ENCODE peak calls at places on chromosomes 4 and X, in six cellular contexts. X is neural progenitor cell, P is tibial artery, M is lung, H is upper lobe of left lung, L is prostate gland. C is an unnamed sample.

GRCh38 chrX:133323450-133323849 is 91.8 kb downstream of the GPC4 start:
- DNase-seq in X (no peak), P (no peak), M (no peak), H (no peak), L (no peak), C (no peak)

GRCh38 chr4:19486400-19486799 is 765.3 kb upstream of the SLIT2 start:
- DNase-seq in X (peak; percentile 5), P (no peak), M (no peak), H (no peak), L (no peak), C (no peak)

GRCh38 chr4:6188687-6189305 is 11.6 kb downstream of the JAKMIP1 start:
- DNase-seq in X (peak; percentile 67), P (no peak), M (no peak), H (no peak), L (no peak), C (no peak)

GRCh38 chrX:39309018-39309620 is 507.9 kb downstream of the MID1IP1 start:
- DNase-seq in X (no peak), P (no peak), M (no peak), H (no peak), L (no peak), C (no peak)

GRCh38 chr4:80335554-80336358 is at the start of gene CFAP299:
- DNase-seq in X (peak; percentile 94), P (peak; percentile 71), M (peak; percentile 88), H (peak; percentile 90), L (peak; percentile 74), C (peak; percentile 88)

GRCh38 chrX:136823175-136823574 is 42.4 kb upstream of the ARHGEF6 start:
- DNase-seq in X (no peak), P (no peak), M (no peak), H (no peak), L (no peak), C (no peak)

GRCh38 chrX:24525455-24525854 is 60.4 kb downstream of the PDK3 start:
- DNase-seq in X (no peak), P (no peak), M (no peak), H (no peak), L (no peak), C (no peak)

GRCh38 chrX:65582450-65583082 is 48.0 kb upstream of the LAS1L start:
- DNase-seq in X (peak; percentile 12), P (no peak), M (no peak), H (no peak), L (no peak), C (no peak)

GRCh38 chrX:17040711-17041110 is 94.3 kb downstream of the REPS2 start:
- DNase-seq in X (no peak), P (no peak), M (no peak), H (no peak), L (no peak), C (no peak)

DNA sequence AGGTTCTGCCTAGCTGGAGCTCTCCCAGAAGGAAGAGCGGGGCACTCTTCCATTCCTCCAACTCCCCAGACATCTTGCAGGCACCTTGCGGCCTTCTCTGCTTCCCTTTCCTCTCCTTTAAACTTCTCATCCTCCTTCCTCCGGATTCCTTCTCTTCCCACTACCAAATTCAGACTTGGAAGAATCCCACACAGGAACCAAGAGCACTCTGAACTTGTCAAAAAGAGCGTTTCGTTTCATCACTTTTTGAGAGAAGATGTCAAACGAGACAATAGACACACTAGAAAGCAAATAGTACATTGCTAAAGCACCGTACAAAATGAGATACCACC is 512 bp upstream of the UCP1 start:
- DNase-seq in X (no peak), P (no peak), M (no peak), H (no peak), L (no peak), C (no peak)
- H3K4me3 ChIP-seq in X (peak overlapping the region; percentile 50), P (peak overlapping the region; percentile 56), M (no peak overlapping the region), H (peak overlapping the region; percentile 38), L (peak overlapping the region; percentile 44), C (peak overlapping the region; percentile 53)

DNA sequence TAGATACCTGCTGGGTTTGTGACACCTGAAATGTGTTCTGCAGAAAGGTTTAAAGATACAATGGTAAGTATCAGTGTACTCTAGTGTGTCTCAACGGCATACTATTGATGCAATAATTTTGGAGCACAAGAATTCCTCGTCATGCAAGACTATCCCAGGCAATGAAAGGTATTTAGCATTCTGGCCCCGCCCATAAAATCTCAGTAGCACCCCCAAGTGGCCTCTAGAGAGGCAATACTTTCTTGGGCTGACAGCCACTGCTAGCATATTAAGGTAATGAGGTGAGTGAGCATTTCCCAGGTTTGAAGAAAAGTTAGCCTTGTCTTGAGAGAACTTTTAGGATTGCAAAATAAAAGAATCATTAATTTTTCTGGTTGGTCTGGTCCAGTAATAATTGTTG is 24.0 kb downstream of the TAB3 start:
- DNase-seq in X (peak; percentile 37), P (no peak), M (no peak), H (peak; percentile 48), L (no peak), C (peak; percentile 55)
- TF ChIP-seq CTCF in X (peak; percentile 46), P (no peak), M (no peak), H (no peak), L (no peak), C (no peak)

DNA sequence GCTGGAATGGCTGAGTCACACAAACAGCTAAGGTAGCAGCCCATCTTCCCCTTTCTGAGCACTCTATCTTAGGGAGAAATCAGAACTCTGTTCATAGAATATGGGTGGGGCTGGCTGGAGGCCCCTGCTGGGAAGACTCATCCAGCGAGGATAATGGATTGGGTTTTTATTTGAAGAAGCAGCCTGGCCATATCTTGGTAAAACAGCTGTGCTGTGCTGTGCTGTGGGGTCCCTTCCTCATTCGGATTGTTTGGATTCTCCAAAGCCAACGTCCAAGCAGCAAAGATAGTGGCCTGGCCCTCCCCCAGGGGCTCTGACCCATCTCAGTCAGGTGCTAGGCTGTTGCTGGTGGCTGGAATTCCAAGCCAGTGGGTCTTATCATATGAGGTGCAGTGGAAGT is 63.8 kb downstream of the ZNF718 start:
- DNase-seq in X (no peak), P (no peak), M (no peak), H (no peak), L (no peak), C (no peak)
- H3K9me3 ChIP-seq in X (peaks cover 13% of the 10 kb centered on the region), P (peaks cover 2% of the 10 kb centered on the region), M (peaks cover 15% of the 10 kb centered on the region), H (peaks cover 97% of the 10 kb centered on the region), L (no peaks in the 10 kb centered on the region), C (peaks cover 11% of the 10 kb centered on the region)

GRCh38 chrX:69795702-69796101 is 179.8 kb downstream of the EDA start:
- DNase-seq in X (no peak), P (no peak), M (no peak), H (no peak), L (no peak), C (no peak)
- H3K4me3 ChIP-seq in X (no peak overlapping the region), P (no peak overlapping the region), M (no peak overlapping the region), H (no peak overlapping the region), L (no peak overlapping the region), C (no peak overlapping the region)

GRCh38 chr4:16764622-16765021 is 133.8 kb downstream of the LDB2 start:
- DNase-seq in X (peak; percentile 26), P (no peak), M (no peak), H (no peak), L (no peak), C (no peak)
- TF ChIP-seq CTCF in X (peak; percentile 42), P (no peak), M (no peak), H (no peak), L (no peak), C (peak; percentile 28)

GRCh38 chrX:151725338-151725614 is 9.3 kb upstream of the CNGA2 start:
- DNase-seq in X (no peak), P (no peak), M (no peak), H (no peak), L (no peak), C (no peak)

GRCh38 chrX:151726751-151727150 is 7.8 kb upstream of the CNGA2 start:
- DNase-seq in X (no peak), P (no peak), M (no peak), H (no peak), L (no peak), C (no peak)

GRCh38 chrX:151724563-151725337 is 8.9 kb downstream of the FATE1 start:
- DNase-seq in X (no peak), P (no peak), M (no peak), H (no peak), L (peak; percentile 6), C (no peak)

GRCh38 chrX:151722241-151722846 is 6.5 kb downstream of the FATE1 start:
- DNase-seq in X (peak; percentile 72), P (peak; percentile 31), M (no peak), H (peak; percentile 35), L (no peak), C (no peak)

DNA sequence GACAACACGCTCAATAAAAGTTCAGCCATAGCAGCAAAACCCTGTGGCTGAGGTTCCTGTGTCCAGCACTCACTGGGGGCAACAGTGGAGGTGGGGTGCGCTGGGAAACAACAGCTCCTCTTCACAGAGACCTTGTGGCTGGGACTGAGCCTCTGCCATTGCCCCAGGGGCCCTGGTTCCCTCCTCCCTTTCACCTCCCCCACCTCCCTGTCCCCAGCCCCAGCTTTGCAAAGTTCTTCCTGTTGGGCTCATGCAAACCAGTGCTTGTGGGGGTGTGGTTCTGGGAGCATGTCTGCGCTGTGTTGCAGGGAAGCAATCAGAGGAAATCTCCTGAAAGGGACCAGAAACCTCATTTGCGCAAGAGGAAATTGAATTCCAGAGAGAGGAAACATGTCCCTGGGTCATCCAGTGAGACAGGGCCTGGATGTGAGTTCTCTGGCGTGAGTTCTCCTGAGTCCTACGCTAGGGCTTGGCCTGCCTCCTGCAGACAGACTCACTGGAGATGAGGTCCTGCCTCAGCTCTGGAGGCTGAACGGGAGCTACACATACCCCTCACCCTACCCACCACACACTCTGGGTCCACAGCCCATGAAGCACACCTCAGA is 7.4 kb downstream of the FATE1 start:
- DNase-seq in X (no peak), P (no peak), M (no peak), H (no peak), L (no peak), C (no peak)
- H3K9me3 ChIP-seq in X (no peaks in the 10 kb centered on the region), P (no peaks in the 10 kb centered on the region), M (no peaks in the 10 kb centered on the region), H (no peaks in the 10 kb centered on the region), L (no peaks in the 10 kb centered on the region), C (no peaks in the 10 kb centered on the region)

DNA sequence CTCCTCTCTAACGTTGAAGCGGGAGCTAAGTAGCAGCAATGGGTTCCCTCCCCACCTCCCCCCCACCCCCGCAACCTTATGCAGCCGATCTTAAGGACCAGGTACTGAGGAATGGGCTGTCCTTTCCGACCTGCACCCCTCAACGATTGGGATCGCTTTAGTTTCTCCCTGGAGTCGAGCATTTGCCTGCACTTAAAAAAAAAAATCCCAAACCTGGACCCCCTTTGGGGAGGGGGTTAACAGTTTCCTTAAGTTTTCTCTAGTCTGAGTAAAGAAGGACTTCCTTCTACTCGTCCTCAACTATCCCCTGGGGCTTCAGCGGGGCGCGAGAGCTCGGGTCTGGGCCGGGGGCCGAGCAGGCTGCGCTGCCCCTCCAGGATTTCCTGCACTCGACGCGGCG is 25.7 kb upstream of the BCORL1 start:
- DNase-seq in X (no peak), P (no peak), M (no peak), H (no peak), L (no peak), C (no peak)
- H3K4me3 ChIP-seq in X (peak overlapping the region; percentile 44), P (peak overlapping the region; percentile 56), M (no peak overlapping the region), H (peak overlapping the region; percentile 41), L (peak overlapping the region; percentile 30), C (peak overlapping the region; percentile 44)

DNA sequence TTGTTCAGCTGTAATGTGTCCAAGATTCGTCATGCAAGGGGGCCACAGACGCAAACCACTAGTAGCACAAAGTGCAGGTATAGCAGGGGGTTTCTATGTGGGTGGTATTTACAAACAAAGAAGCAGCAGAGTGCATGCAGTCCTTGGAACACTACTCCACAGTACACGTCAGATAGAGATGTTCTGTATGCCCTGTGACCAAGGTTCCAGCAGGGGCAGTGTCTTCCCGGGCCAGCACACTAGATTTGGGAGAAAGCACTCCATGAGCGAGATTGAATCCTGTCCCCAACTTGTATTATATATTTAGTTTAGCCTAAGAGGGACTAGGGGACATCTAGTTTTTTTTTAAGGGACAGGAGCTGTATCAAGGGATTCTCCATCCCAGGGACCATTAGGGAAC is 54.4 kb upstream of the ESX1 start:
- DNase-seq in X (peak; percentile 17), P (no peak), M (no peak), H (no peak), L (no peak), C (no peak)
- TF ChIP-seq CTCF in X (peak; percentile 29), P (no peak), M (no peak), H (no peak), L (no peak), C (no peak)